ENCODE peak calls at places on chromosomes 3 and 15, in six cellular contexts. S is SK-N-SH, F is GM12878, O is H1, B is K562, E is HepG2. M is an unnamed sample.

GRCh38 chr15:75065851-75066509 is 42.6 kb downstream of the PPCDC start:
- DNase-seq in B (peak), S (no peak), E (peak), F (no peak), O (no peak), M (no peak)

GRCh38 chr3:182238141-182238540 is 526.4 kb downstream of the SOX2 start:
- DNase-seq in F (no peak), S (no peak), E (no peak), B (no peak), O (no peak), M (no peak)

GRCh38 chr3:105448338-105448982 is 81.8 kb downstream of the ALCAM start:
- DNase-seq in F (no peak), O (no peak), B (no peak), S (peak), E (no peak), M (no peak)

GRCh38 chr15:42911058-42911592 is 9.5 kb downstream of the TTBK2 start:
- DNase-seq in S (no peak), E (no peak), O (no peak), B (no peak), F (no peak), M (no peak)

GRCh38 chr3:4580346-4581019 is 87.3 kb downstream of the ITPR1 start:
- DNase-seq in O (no peak), S (no peak), B (no peak), E (no peak), F (no peak), M (no peak)

GRCh38 chr3:73419179-73419803 is 205.4 kb downstream of the PDZRN3 start:
- DNase-seq in E (no peak), O (no peak), S (no peak), F (no peak), B (no peak), M (no peak)

GRCh38 chr3:160084998-160085397 is 96.4 kb downstream of the IL12A start:
- DNase-seq in F (no peak), E (no peak), O (no peak), S (no peak), B (no peak), M (no peak)

GRCh38 chr3:44478606-44479094 is 1.2 kb upstream of the ZNF445 start:
- DNase-seq in F (no peak), S (no peak), E (peak), O (no peak), B (no peak), M (no peak)

GRCh38 chr15:51483985-51484384 is 138.6 kb downstream of the DMXL2 start:
- DNase-seq in E (no peak), S (no peak), F (no peak), B (no peak), O (no peak), M (no peak)

GRCh38 chr3:126527006-126527405 is 3.1 kb downstream of the CHST13 start:
- DNase-seq in O (no peak), B (no peak), F (no peak), S (no peak), E (no peak), M (no peak)

GRCh38 chr3:194369522-194370279 is at the start of gene LRRC15:
- DNase-seq in B (peak), O (no peak), E (peak), S (no peak), F (no peak), M (no peak)

GRCh38 chr3:15120986-15121385 is 22.0 kb upstream of the RBSN start:
- DNase-seq in B (no peak), O (no peak), F (peak), S (no peak), E (no peak), M (no peak)

GRCh38 chr15:29773816-29774215 is 48.5 kb downstream of the TJP1 start:
- DNase-seq in B (no peak), F (no peak), E (no peak), S (no peak), O (no peak), M (no peak)

GRCh38 chr15:51336011-51336410 is 2.4 kb downstream of the CYP19A1 start:
- DNase-seq in S (no peak), O (no peak), F (no peak), B (no peak), E (no peak), M (no peak)

GRCh38 chr15:77624868-77625267 is 7.8 kb downstream of the LINGO1 start:
- DNase-seq in O (no peak), S (peak), E (no peak), F (no peak), B (peak), M (no peak)

GRCh38 chr3:134753999-134754742 is 40.9 kb upstream of the EPHB1 start:
- DNase-seq in F (no peak), E (no peak), B (no peak), O (no peak), S (no peak), M (no peak)

GRCh38 chr3:111715911-111716523 is 120.9 kb upstream of the ZBED2 start:
- DNase-seq in B (peak), S (peak), O (no peak), F (no peak), E (peak), M (peak)

GRCh38 chr15:95162967-95163531 is 931.7 kb downstream of the MCTP2 start:
- DNase-seq in O (no peak), E (no peak), B (no peak), S (no peak), F (no peak), M (no peak)

GRCh38 chr3:124032881-124033359 is 41.0 kb upstream of the ROPN1 start:
- DNase-seq in E (peak), O (peak), S (peak), F (no peak), B (peak), M (peak)

GRCh38 chr15:92429378-92430066 is 35.8 kb downstream of the ST8SIA2 start:
- DNase-seq in O (no peak), B (peak), E (no peak), S (peak), F (no peak), M (no peak)

GRCh38 chr15:81334768-81335447 is 11.0 kb upstream of the STARD5 start:
- DNase-seq in F (no peak), E (no peak), B (no peak), O (no peak), S (no peak), M (no peak)

GRCh38 chr15:23912191-23912590 is 225.1 kb upstream of the NDN start:
- DNase-seq in F (no peak), O (peak), E (no peak), B (no peak), S (peak), M (no peak)

GRCh38 chr3:53725308-53725995 is 120.8 kb downstream of the CHDH start:
- DNase-seq in S (no peak), F (no peak), B (no peak), O (no peak), E (no peak), M (no peak)

GRCh38 chr3:71977525-71977924 is 192.6 kb upstream of the PROK2 start:
- DNase-seq in E (no peak), S (no peak), B (no peak), O (no peak), F (no peak), M (no peak)

GRCh38 chr15:101427606-101428487 is 61.7 kb downstream of the PCSK6 start:
- DNase-seq in S (no peak), B (no peak), O (no peak), F (no peak), E (no peak), M (no peak)

GRCh38 chr3:58833501-58833900 is 166.9 kb upstream of the FAM3D start:
- DNase-seq in F (no peak), E (no peak), S (no peak), O (no peak), B (no peak), M (no peak)

GRCh38 chr3:129602730-129603560 is 3.5 kb downstream of the PLXND1 start:
- DNase-seq in B (peak), O (no peak), F (no peak), S (no peak), E (peak), M (no peak)

GRCh38 chr15:68699881-68700394 is 120.8 kb downstream of the ANP32A start:
- DNase-seq in F (no peak), B (no peak), S (no peak), O (no peak), E (no peak), M (peak)

GRCh38 chr3:195823998-195824397 is 12.3 kb upstream of the MUC4 start:
- DNase-seq in B (peak), O (no peak), E (no peak), S (no peak), F (no peak), M (no peak)

GRCh38 chr3:18443670-18444596 is 18.8 kb upstream of the SATB1 start:
- DNase-seq in F (no peak), B (no peak), S (peak), O (no peak), E (no peak), M (no peak)

GRCh38 chr15:50939911-50940310 is 31.4 kb downstream of the AP4E1 start:
- DNase-seq in B (no peak), O (no peak), F (no peak), E (peak), S (no peak), M (no peak)

GRCh38 chr15:79071901-79072300 is 18.7 kb downstream of the RASGRF1 start:
- DNase-seq in O (no peak), B (no peak), F (no peak), E (no peak), S (no peak), M (no peak)

GRCh38 chr15:68846851-68847439 is 26.2 kb upstream of the ANP32A start:
- DNase-seq in B (no peak), O (no peak), E (no peak), S (no peak), F (no peak), M (no peak)

DNA sequence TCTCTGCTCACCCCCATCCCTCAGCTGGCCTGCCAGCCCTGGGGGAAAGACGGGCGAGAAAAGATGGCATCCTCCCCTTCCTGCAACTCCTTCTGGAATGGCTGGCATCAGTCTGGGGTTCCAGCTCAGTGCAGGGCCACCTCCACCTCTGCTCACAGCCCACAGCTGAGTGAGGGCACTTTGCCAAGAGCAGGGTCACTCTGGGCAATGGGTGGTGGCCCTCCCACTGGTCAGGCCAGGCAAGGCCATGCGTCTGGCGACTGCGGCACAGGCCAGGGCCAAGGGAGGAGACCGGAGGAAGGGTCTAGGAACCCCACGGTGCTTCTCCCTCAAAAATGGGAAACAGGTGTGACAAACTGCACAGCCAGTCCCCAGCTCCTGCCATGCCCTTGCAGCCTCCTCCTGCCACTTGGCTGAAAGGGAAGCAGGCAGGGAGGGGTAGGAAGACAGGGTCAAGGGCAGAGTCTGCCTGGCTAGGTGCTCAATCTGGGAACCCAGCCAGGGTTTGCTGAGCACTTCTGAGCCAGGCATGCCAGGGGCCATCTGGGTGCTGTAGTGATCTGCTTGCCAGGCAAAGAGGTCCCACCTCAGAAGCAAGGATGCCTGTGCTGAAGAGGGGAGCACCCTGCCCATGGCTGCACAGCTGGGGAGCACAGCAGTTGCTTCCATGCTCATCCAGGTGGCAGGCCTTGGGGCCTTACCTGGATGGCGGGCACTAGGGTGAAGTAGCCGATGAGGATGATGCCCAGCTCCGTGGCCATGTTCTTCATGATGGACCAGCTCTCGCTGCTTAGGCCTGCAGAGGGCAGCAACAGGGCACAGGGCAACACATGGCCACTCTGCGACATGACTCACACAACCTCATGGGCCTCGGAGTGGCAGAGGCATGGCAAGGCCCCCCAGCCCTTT is 41.2 kb downstream of the PTPN23 start:
- DNase-seq in E (no peak), B (no peak), O (no peak), F (no peak), S (peak), M (peak)
- TF ChIP-seq GABPA in E (no peak), B (no peak), O (no peak), F (no peak), S (no peak), M (no peak)

GRCh38 chr3:191379473-191379872 is 49.1 kb upstream of the UTS2B start:
- DNase-seq in B (no peak), O (no peak), F (no peak), S (no peak), E (no peak), M (no peak)

GRCh38 chr3:191385101-191385500 is 54.8 kb upstream of the UTS2B start:
- DNase-seq in O (no peak), E (no peak), S (no peak), B (no peak), F (no peak), M (no peak)

GRCh38 chr3:191380001-191380400 is 49.7 kb upstream of the UTS2B start:
- DNase-seq in O (no peak), S (no peak), E (no peak), B (no peak), F (no peak), M (no peak)

GRCh38 chr3:191382661-191383060 is 52.3 kb upstream of the UTS2B start:
- DNase-seq in O (no peak), E (no peak), F (no peak), B (no peak), S (no peak), M (no peak)

DNA sequence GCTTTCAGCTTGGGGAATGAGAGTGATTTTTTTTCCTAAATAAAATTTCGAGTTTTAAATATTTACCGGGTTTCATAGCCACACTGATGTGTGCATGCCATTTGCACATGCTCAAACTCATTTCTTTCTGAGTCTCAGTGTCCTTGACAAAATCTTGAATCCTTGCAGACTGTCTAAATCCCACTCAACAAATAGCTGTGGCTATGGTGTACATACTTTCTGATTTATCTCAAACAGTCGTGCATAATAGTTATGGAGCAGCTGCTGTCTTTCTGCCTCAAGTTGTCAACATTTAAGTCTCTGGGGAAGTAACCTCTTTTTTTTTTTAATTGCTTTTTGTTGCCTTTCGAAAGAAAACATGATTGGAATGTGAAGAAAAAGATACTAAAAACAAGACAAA is 52.8 kb upstream of the UTS2B start:
- DNase-seq in E (no peak), B (no peak), F (no peak), O (no peak), S (no peak), M (no peak)
- TF ChIP-seq GABPA in E (no peak), B (no peak), F (no peak), O (no peak), S (no peak), M (no peak)

GRCh38 chr3:43087249-43087776 is 18.6 kb downstream of the POMGNT2 start:
- DNase-seq in B (peak), S (no peak), E (no peak), F (no peak), O (no peak), M (no peak)
- TF ChIP-seq GABPA in B (no peak), S (no peak), E (no peak), F (no peak), O (no peak), M (no peak)

GRCh38 chr15:60412026-60412425 is 14.2 kb upstream of the ANXA2 start:
- DNase-seq in E (no peak), O (no peak), S (no peak), F (no peak), B (no peak), M (no peak)

GRCh38 chr15:60417112-60417511 is 19.3 kb upstream of the ANXA2 start:
- DNase-seq in F (no peak), S (no peak), E (no peak), B (peak), O (no peak), M (no peak)

GRCh38 chr15:60414016-60414682 is 16.4 kb upstream of the ANXA2 start:
- DNase-seq in E (no peak), O (no peak), B (no peak), S (no peak), F (no peak), M (no peak)

GRCh38 chr15:60416519-60416918 is 18.7 kb upstream of the ANXA2 start:
- DNase-seq in E (no peak), F (no peak), O (no peak), S (no peak), B (no peak), M (no peak)

GRCh38 chr15:60412807-60413597 is 15.2 kb upstream of the ANXA2 start:
- DNase-seq in E (no peak), S (no peak), B (no peak), F (no peak), O (no peak), M (no peak)
- TF ChIP-seq GABPA in E (no peak), S (no peak), B (no peak), F (no peak), O (no peak), M (no peak)

GRCh38 chr3:106707347-106707746 is 669.9 kb upstream of the CCDC54 start:
- DNase-seq in B (no peak), S (no peak), E (no peak), F (no peak), O (no peak), M (no peak)
- TF ChIP-seq GABPA in B (no peak), S (no peak), E (no peak), F (no peak), O (no peak), M (no peak)

GRCh38 chr3:37700849-37701248 is 160.8 kb upstream of the CTDSPL start:
- DNase-seq in B (no peak), S (peak), E (no peak), O (no peak), F (no peak), M (no peak)

GRCh38 chr3:37703633-37704032 is 158.0 kb upstream of the CTDSPL start:
- DNase-seq in O (no peak), F (no peak), S (no peak), B (no peak), E (no peak), M (no peak)

GRCh38 chr3:37701729-37702128 is 160.0 kb upstream of the CTDSPL start:
- DNase-seq in F (no peak), E (no peak), B (no peak), S (peak), O (no peak), M (no peak)

GRCh38 chr3:37704129-37704528 is 157.6 kb upstream of the CTDSPL start:
- DNase-seq in E (no peak), S (no peak), B (no peak), O (no peak), F (no peak), M (no peak)

DNA sequence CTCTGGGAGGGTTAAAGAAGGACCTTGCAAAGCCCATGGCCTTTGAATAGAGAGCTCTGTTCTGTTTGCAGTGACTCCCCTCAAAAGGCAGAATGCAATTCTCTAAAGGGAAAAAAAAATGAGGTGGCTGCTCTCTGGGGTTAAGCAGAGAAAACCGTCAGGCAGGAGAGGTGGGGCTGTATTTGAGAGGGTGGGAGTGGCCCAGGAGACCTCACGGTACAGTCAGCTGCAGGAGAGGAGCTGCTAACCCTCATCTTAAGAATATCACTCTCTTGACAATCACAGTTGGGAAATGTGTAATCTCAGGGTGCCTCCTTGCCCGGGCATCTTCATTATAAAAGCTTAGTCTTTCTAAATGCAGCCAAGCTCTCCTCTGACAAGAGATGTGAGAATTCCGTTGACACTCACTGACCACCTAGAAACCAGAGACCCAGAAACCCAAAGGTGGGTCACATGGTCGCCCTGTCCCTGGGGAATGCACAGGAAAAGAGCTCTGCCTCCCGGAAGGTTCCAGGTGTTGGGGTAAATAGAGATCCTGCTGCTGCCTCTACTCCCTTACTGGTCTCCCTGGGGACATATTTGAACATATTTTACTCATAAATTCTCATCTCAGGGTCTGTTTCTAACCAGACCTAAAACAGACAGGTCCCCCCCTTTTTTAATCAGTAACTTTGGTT is 159.1 kb upstream of the CTDSPL start:
- DNase-seq in B (no peak), F (no peak), S (no peak), O (no peak), E (no peak), M (no peak)
- TF ChIP-seq GABPA in B (no peak), F (no peak), S (no peak), O (no peak), E (no peak), M (no peak)

GRCh38 chr3:67381667-67382272 is 272.6 kb downstream of the SUCLG2 start:
- DNase-seq in O (no peak), E (peak), S (peak), F (no peak), B (peak), M (peak)
- TF ChIP-seq GABPA in O (no peak), E (no peak), S (no peak), F (no peak), B (no peak), M (no peak)

GRCh38 chr3:9400626-9401025 is 3.2 kb downstream of the SETD5 start:
- DNase-seq in S (no peak), E (no peak), F (no peak), B (peak), O (no peak), M (no peak)
- TF ChIP-seq GABPA in S (no peak), E (no peak), F (no peak), B (no peak), O (no peak), M (no peak)

DNA sequence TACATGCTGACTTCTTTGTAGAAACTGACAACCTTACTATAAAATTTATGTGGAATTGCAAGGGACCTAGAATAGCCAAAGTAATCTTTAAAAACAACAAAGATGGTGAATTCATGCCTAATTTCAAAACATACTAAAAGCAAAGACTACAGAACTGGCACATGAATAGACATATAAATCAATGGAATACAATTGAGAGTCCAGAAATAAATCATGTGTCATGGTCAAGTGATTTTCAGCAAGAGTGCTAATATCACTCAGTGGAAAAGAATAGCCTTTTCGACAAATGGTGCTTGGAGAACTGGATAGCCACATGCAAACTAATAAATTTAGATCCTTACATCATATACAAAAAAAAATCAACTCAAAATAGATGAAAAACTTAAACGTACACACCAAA is 8.7 kb downstream of the IMPG2 start:
- DNase-seq in B (no peak), O (no peak), S (no peak), F (no peak), E (no peak), M (no peak)
- TF ChIP-seq GABPA in B (no peak), O (no peak), S (no peak), F (no peak), E (no peak), M (no peak)

M was measured in HL-60.